ENCODE peak calls at places on chromosomes 6 and 20, in nine cellular contexts. V is HT1080, G is EH, B is HCEC 1CT, Q is NCI-H2171 treated with DMSO at 0.1 percent for 48 hours, J is posterior cingulate gyrus, I is endothelial cell, W is HEK293T, E is BJ. D is an unnamed sample.

GRCh38 chr20:45801851-45802250 is 10.1 kb downstream of the DNTTIP1 start:
- DNase-seq in V (no peak), G (no peak), B (no peak), Q (no peak), J (no peak), I (no peak), W (no peak), E (no peak), D (no peak)

GRCh38 chr20:61373956-61374545 is 122.0 kb downstream of the CDH4 start:
- DNase-seq in V (no peak), G (no peak), B (no peak), Q (no peak), J (no peak), I (no peak), W (no peak), E (no peak), D (no peak)

GRCh38 chr6:152232494-152233151 is 404.5 kb downstream of the SYNE1 start:
- DNase-seq in V (no peak), G (peak; percentile 65), B (no peak), Q (no peak), J (no peak), I (peak; percentile 12), W (no peak), E (peak; percentile 47), D (no peak)

GRCh38 chr6:136921936-136922679 is at the start of gene SLC35D3:
- DNase-seq in V (no peak), G (peak; percentile 20), B (no peak), Q (no peak), J (no peak), I (peak; percentile 42), W (no peak), E (no peak), D (no peak)

GRCh38 chr20:44211177-44212039 is 837 bp upstream of the OSER1 start:
- DNase-seq in V (peak; percentile 18), G (peak; percentile 57), B (peak; percentile 18), Q (no peak), J (peak; percentile 47), I (no peak), W (no peak), E (no peak), D (peak; percentile 23)

GRCh38 chr6:32865724-32866443 is 11.9 kb downstream of the PSMB9 start:
- DNase-seq in V (no peak), G (no peak), B (no peak), Q (no peak), J (no peak), I (no peak), W (no peak), E (no peak), D (no peak)

GRCh38 chr6:98641929-98642328 is 192.4 kb upstream of the POU3F2 start:
- DNase-seq in V (peak; percentile 89), G (no peak), B (no peak), Q (no peak), J (no peak), I (no peak), W (no peak), E (no peak), D (peak; percentile 68)

GRCh38 chr6:100899202-100899601 is 18.1 kb upstream of the ASCC3 start:
- DNase-seq in V (no peak), G (no peak), B (no peak), Q (no peak), J (no peak), I (no peak), W (no peak), E (no peak), D (no peak)

GRCh38 chr6:122969999-122970398 is 26.0 kb upstream of the CLVS2 start:
- DNase-seq in V (peak; percentile 4), G (no peak), B (no peak), Q (no peak), J (no peak), I (no peak), W (peak; percentile 10), E (no peak), D (peak; percentile 26)

GRCh38 chr20:18166241-18166881 is 28.7 kb downstream of the KAT14 start:
- DNase-seq in V (no peak), G (no peak), B (no peak), Q (no peak), J (no peak), I (no peak), W (no peak), E (no peak), D (no peak)

D was measured in SK-MEL-5.